ENCODE peak calls at places on chromosomes 16 and 17, in nine cellular contexts. O, C, B, Y, F, S, J, X and L are unnamed samples. For H3K4me1, the result is how much of the 10 kb centered on the place peaks cover.

GRCh38 chr17:37847811-37848331 is 76.3 kb upstream of the TBC1D3K start:
- DNase-seq in F (no peak), O (no peak), Y (no peak), S (no peak), J (no peak), C (no peak), X (no peak), B (no peak), L (peak)

GRCh38 chr17:82414548-82415281 is 3.4 kb upstream of the HEXD start:
- DNase-seq in S (peak), F (peak), Y (no peak), O (peak), C (peak), B (peak), X (peak), J (peak), L (peak)

GRCh38 chr16:3431779-3432219 is 11.5 kb downstream of the ZNF597 start:
- DNase-seq in Y (no peak), B (no peak), O (no peak), X (peak), S (no peak), J (no peak), C (no peak), F (no peak), L (peak)

GRCh38 chr16:89189358-89190025 is 10.8 kb downstream of the SLC22A31 start:
- DNase-seq in J (no peak), C (no peak), S (no peak), X (no peak), B (no peak), F (no peak), O (no peak), Y (no peak), L (peak)

GRCh38 chr17:2274414-2274813 is 29.2 kb downstream of the SMG6 start:
- DNase-seq in O (no peak), B (no peak), Y (no peak), J (no peak), X (no peak), S (no peak), C (no peak), F (no peak), L (no peak)

GRCh38 chr16:28108590-28109247 is 45.2 kb upstream of the GSG1L start:
- DNase-seq in O (no peak), S (no peak), Y (no peak), J (no peak), F (no peak), C (no peak), X (no peak), B (no peak), L (peak)

GRCh38 chr17:56167491-56167890 is 14.2 kb downstream of the ANKFN1 start:
- DNase-seq in C (no peak), F (no peak), Y (no peak), B (no peak), S (peak), O (no peak), X (no peak), J (no peak), L (no peak)

GRCh38 chr17:56777859-56778258 is 55.9 kb downstream of the C17orf67 start:
- DNase-seq in B (no peak), O (no peak), Y (no peak), F (no peak), X (no peak), C (no peak), J (no peak), S (no peak), L (peak)

GRCh38 chr17:76369804-76370203 is 14.6 kb upstream of the SPHK1 start:
- DNase-seq in B (no peak), C (no peak), S (no peak), F (no peak), Y (no peak), O (no peak), X (no peak), J (no peak), L (peak)

GRCh38 chr16:24685539-24686432 is 43.7 kb upstream of the TNRC6A start:
- DNase-seq in J (no peak), Y (no peak), C (no peak), O (peak), B (peak), F (no peak), X (peak), S (peak), L (peak)

GRCh38 chr16:4350787-4351659 is at the start of gene PAM16:
- DNase-seq in Y (peak), X (peak), J (peak), F (peak), C (peak), B (peak), O (peak), S (peak), L (peak)

GRCh38 chr17:45092932-45093430 is 31.9 kb downstream of the NMT1 start:
- DNase-seq in J (peak), B (peak), Y (no peak), O (peak), X (peak), F (peak), C (no peak), S (no peak), L (peak)

GRCh38 chr17:74212262-74212912 is 984 bp upstream of the TTYH2 start:
- DNase-seq in J (no peak), O (peak), S (peak), Y (no peak), X (peak), F (no peak), C (no peak), B (no peak), L (peak)

GRCh38 chr17:49969134-49969759 is at the start of gene DLX4:
- DNase-seq in B (no peak), X (no peak), C (no peak), J (peak), F (no peak), O (no peak), S (peak), Y (no peak), L (peak)

GRCh38 chr17:48134912-48135480 is 27.4 kb downstream of the SNX11 start:
- DNase-seq in X (no peak), F (no peak), B (no peak), C (no peak), Y (no peak), J (no peak), O (no peak), S (peak), L (no peak)

GRCh38 chr16:2777231-2777902 is at the start of gene ELOB:
- DNase-seq in X (peak), F (peak), S (peak), C (no peak), J (peak), O (peak), Y (no peak), B (peak), L (peak)

GRCh38 chr17:38729886-38730525 is at the start of gene CISD3:
- DNase-seq in S (peak), O (peak), C (no peak), J (peak), B (peak), Y (no peak), F (peak), X (peak), L (peak)

GRCh38 chr16:11355862-11356261 is 10.6 kb downstream of the RMI2 start:
- DNase-seq in O (no peak), C (no peak), B (no peak), X (no peak), F (no peak), Y (no peak), J (no peak), S (no peak), L (no peak)

GRCh38 chr16:55392701-55393100 is 68.7 kb downstream of the IRX6 start:
- DNase-seq in C (no peak), F (no peak), X (peak), B (no peak), S (no peak), J (no peak), Y (no peak), O (no peak), L (no peak)

GRCh38 chr17:36468903-36469635 is 17.4 kb upstream of the ZNHIT3 start:
- DNase-seq in X (no peak), J (no peak), C (no peak), Y (no peak), B (no peak), O (no peak), S (no peak), F (no peak), L (no peak)

GRCh38 chr17:10127819-10128375 is 70.5 kb downstream of the GAS7 start:
- DNase-seq in Y (no peak), J (no peak), S (peak), B (no peak), F (no peak), O (peak), C (peak), X (peak), L (peak)

GRCh38 chr16:89201467-89202377 is 1.4 kb upstream of the SLC22A31 start:
- DNase-seq in F (peak), B (peak), Y (no peak), J (peak), X (peak), O (peak), S (peak), C (peak), L (peak)

GRCh38 chr17:42112552-42113176 is at the start of gene DHX58:
- DNase-seq in F (no peak), Y (peak), O (peak), B (peak), S (peak), C (no peak), J (peak), X (peak), L (peak)

GRCh38 chr17:79741751-79742588 is 11.2 kb downstream of the ENPP7 start:
- DNase-seq in S (peak), Y (no peak), J (peak), O (peak), X (peak), B (peak), F (peak), C (peak), L (peak)

GRCh38 chr16:15854061-15854460 is 2.8 kb downstream of the MYH11 start:
- DNase-seq in Y (no peak), J (no peak), S (no peak), X (no peak), O (no peak), C (no peak), F (no peak), B (no peak), L (peak)

GRCh38 chr17:77790143-77790829 is 168.2 kb upstream of the TNRC6C start:
- DNase-seq in C (peak), S (peak), F (no peak), Y (no peak), O (no peak), J (peak), B (no peak), X (no peak), L (peak)

GRCh38 chr17:47945080-47945479 is 3.7 kb downstream of the PNPO start:
- DNase-seq in O (no peak), F (no peak), Y (no peak), B (no peak), J (no peak), X (peak), C (no peak), S (no peak), L (no peak)

GRCh38 chr17:67829331-67829730 is 4.0 kb downstream of the BPTF start:
- DNase-seq in X (peak), S (peak), O (no peak), C (no peak), B (no peak), F (no peak), J (no peak), Y (peak), L (peak)

GRCh38 chr16:23330583-23331249 is 28.6 kb downstream of the SCNN1B start:
- DNase-seq in F (no peak), J (no peak), S (no peak), O (no peak), C (no peak), Y (no peak), B (peak), X (no peak), L (no peak)

GRCh38 chr17:5541610-5542202 is 42.6 kb downstream of the NLRP1 start:
- DNase-seq in F (no peak), S (peak), Y (no peak), X (no peak), C (peak), B (no peak), O (no peak), J (no peak), L (no peak)

GRCh38 chr16:19138601-19139000 is 24.8 kb downstream of the ITPRIPL2 start:
- DNase-seq in O (peak), J (peak), C (no peak), Y (no peak), X (peak), S (peak), F (no peak), B (peak), L (peak)

GRCh38 chr17:34616148-34616547 is 36.8 kb downstream of the TMEM132E start:
- DNase-seq in C (no peak), B (no peak), S (peak), F (no peak), O (peak), X (no peak), Y (no peak), J (no peak), L (no peak)

GRCh38 chr17:61409301-61410099 is 9.9 kb downstream of the TBX2 start:
- DNase-seq in X (peak), F (peak), S (peak), O (peak), J (peak), C (no peak), Y (no peak), B (peak), L (peak)

DNA sequence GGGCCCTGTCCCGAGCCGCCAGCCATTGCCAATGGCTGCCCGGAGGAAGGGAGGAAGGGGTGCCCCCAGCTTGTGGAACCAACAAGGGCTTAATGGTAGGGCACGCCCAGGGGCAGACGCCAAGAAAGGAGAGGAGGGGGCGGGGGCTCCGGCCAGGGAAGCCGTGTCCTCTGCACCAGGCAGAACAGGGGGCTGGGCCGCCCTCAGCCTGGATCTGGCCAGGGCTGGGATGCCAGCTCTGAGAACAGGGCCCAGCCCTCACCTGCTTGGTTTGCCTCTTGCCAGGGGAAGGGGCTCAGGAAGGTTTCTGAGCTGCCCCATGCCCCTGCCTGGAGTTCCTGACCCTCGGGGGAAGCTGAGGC is 35.8 kb upstream of the SLC38A10 start:
- DNase-seq in C (no peak), O (no peak), J (no peak), X (no peak), B (no peak), F (no peak), S (no peak), Y (no peak), L (no peak)
- H3K4me1 ChIP-seq in C (under half), O (half or more), J (under half), X (under half), B (half or more), F (half or more), S (under half), Y (under half), L (under half)

GRCh38 chr17:52209507-52209906 is 51.0 kb upstream of the CA10 start:
- DNase-seq in J (no peak), O (peak), S (no peak), C (no peak), B (no peak), Y (no peak), F (no peak), X (no peak), L (no peak)
- H3K4me3 ChIP-seq in J (no peak), O (no peak), S (no peak), C (no peak), B (no peak), Y (no peak), F (no peak), X (no peak), L (no peak)

DNA sequence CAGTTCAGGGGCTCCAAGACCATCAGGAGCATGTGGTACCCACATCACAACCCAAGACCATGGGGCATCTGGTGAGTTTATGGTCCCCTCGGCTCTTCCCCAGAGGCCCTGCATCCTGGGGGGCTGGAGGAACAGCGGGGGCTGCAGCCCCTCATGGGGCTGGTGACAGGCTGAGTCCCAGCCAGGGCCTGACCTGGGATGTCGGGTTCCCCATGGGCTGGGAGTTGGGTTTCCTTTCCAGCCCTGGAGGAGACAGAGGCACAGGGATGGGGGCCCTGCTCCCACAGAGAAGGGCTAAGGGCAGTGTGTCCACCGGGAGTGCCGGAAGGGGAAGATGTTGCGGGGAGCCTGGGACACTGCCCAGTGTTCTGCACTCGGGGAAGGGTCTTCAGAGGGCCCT is 82.4 kb downstream of the GOSR1 start:
- DNase-seq in O (no peak), X (no peak), C (no peak), J (no peak), Y (no peak), S (no peak), F (no peak), B (no peak), L (no peak)
- H3K4me2 ChIP-seq in O (no peak), X (no peak), C (no peak), J (no peak), Y (no peak), S (no peak), F (no peak), B (no peak), L (no peak)

DNA sequence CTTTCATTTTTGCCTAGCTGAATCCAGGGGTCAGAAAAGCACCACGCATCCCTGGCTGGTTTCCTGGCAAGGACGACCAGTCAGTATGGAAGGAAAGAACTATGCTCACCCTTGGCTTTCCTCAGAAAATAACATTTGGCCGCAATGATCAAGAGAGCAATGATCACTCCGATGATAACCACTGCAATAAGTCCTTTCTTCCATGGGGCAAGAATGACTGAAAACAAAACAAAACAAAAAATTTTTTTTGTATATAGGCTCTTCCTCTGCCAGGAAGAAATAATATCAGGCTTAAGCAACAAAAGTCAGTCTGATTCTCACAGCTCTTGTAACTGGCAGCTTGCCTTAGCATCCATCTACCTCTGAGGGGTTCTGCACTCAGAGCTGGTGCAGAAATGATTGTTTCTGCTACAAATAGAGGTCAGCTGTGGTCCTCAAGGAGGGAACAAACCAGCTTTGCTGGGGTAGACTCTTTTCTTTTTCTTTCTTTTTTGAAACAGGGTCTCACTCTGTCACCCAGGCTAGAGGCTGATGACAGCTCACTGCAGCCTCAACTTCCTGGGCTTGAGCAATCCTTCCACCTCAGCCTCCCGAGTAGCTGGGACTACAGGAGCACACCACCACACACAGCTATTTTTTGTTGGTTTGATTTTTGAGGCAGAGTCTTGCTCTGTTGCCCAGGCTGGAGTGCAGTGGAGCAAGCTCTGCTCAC is 35.7 kb downstream of the PECAM1 start:
- DNase-seq in X (peak), F (no peak), B (no peak), C (no peak), O (no peak), Y (no peak), S (no peak), J (no peak), L (peak)
- H3K4me1 ChIP-seq in X (under half), F (under half), B (under half), C (under half), O (under half), Y (under half), S (under half), J (under half), L (under half)

GRCh38 chr16:81796035-81796434 is 16.9 kb downstream of the PLCG2 start:
- DNase-seq in B (no peak), O (no peak), S (no peak), C (no peak), Y (no peak), X (no peak), J (no peak), F (no peak), L (no peak)
- H3K4me3 ChIP-seq in B (no peak), O (no peak), S (no peak), C (no peak), Y (peak), X (no peak), J (no peak), F (no peak), L (no peak)